ENCODE peak calls at places on chromosome 15, in eight cellular contexts. V, F, J, O, N, Z, R and Y are unnamed samples.
A peak's percentile ranks its signal among the peaks of the same experiment; 100 is the strongest.

GRCh38 chr15:98547741-98548166 is 100.6 kb upstream of the IGF1R start:
- DNase-seq in N (peak; percentile 39), Z (no peak), O (no peak), J (no peak), V (peak; percentile 29), R (no peak), F (no peak), Y (no peak)

GRCh38 chr15:88834211-88834812 is 31.1 kb downstream of the ACAN start:
- DNase-seq in Z (peak; percentile 13), F (peak; percentile 45), R (no peak), J (peak; percentile 44), N (peak; percentile 26), O (peak; percentile 12), V (peak; percentile 62), Y (no peak)

GRCh38 chr15:80854104-80854503 is 74.9 kb downstream of the CEMIP start:
- DNase-seq in R (no peak), N (no peak), F (no peak), V (no peak), J (no peak), O (no peak), Z (peak; percentile 40), Y (no peak)

GRCh38 chr15:88636039-88636438 is 2.8 kb upstream of the ISG20 start:
- DNase-seq in O (no peak), R (peak; percentile 85), F (no peak), V (no peak), Z (no peak), N (no peak), J (no peak), Y (no peak)

GRCh38 chr15:61227269-61228024 is 1.7 kb downstream of the RORA start:
- DNase-seq in N (no peak), R (peak; percentile 30), F (no peak), Z (peak; percentile 80), V (peak; percentile 40), J (peak; percentile 10), O (no peak), Y (no peak)

GRCh38 chr15:38486946-38487345 is 33.0 kb downstream of the FAM98B start:
- DNase-seq in J (no peak), V (no peak), N (no peak), Z (peak; percentile 25), F (no peak), O (peak; percentile 9), R (no peak), Y (no peak)

GRCh38 chr15:31371520-31372240 is 45.0 kb downstream of the KLF13 start:
- DNase-seq in F (no peak), V (no peak), Z (no peak), R (no peak), O (no peak), N (peak; percentile 5), J (no peak), Y (no peak)

GRCh38 chr15:62758126-62758951 is 284.2 kb upstream of the TPM1 start:
- DNase-seq in V (peak; percentile 90), J (no peak), Z (peak; percentile 97), F (no peak), R (no peak), O (no peak), N (peak; percentile 61), Y (peak; percentile 93)

GRCh38 chr15:77865106-77865630 is 212.3 kb downstream of the TBC1D2B start:
- DNase-seq in F (no peak), Z (no peak), V (no peak), J (no peak), N (no peak), R (no peak), O (no peak), Y (no peak)

GRCh38 chr15:89766357-89767311 is 9.5 kb upstream of the MESP2 start:
- DNase-seq in Z (no peak), O (no peak), V (no peak), J (peak; percentile 51), F (no peak), R (peak; percentile 69), N (no peak), Y (no peak)

GRCh38 chr15:58934521-58934920 is 1.0 kb upstream of the SLTM start:
- DNase-seq in V (no peak), F (no peak), Z (no peak), N (no peak), J (no peak), R (no peak), O (no peak), Y (no peak)

GRCh38 chr15:29364429-29365078 is 94.9 kb upstream of the NSMCE3 start:
- DNase-seq in V (peak; percentile 76), J (no peak), O (peak; percentile 49), F (no peak), N (no peak), R (no peak), Z (peak; percentile 90), Y (peak; percentile 2)

GRCh38 chr15:74172751-74173544 is 562 bp upstream of the ISLR start:
- DNase-seq in F (no peak), N (peak; percentile 57), Z (peak; percentile 35), O (no peak), V (peak; percentile 77), J (peak; percentile 82), R (no peak), Y (no peak)

GRCh38 chr15:39079296-39079834 is 501.5 kb upstream of the THBS1 start:
- DNase-seq in Z (peak; percentile 95), O (no peak), F (no peak), R (no peak), N (no peak), V (peak; percentile 96), J (no peak), Y (peak; percentile 64)

GRCh38 chr15:70488002-70488605 is 275.3 kb downstream of the UACA start:
- DNase-seq in V (peak; percentile 80), F (peak; percentile 71), O (peak; percentile 84), J (peak; percentile 69), R (peak; percentile 70), Z (peak; percentile 56), N (peak; percentile 61), Y (no peak)

GRCh38 chr15:73560501-73561117 is 72.6 kb downstream of the NPTN start:
- DNase-seq in R (no peak), J (no peak), Z (peak; percentile 54), O (peak; percentile 73), N (no peak), F (peak; percentile 64), V (peak; percentile 89), Y (no peak)

GRCh38 chr15:72345280-72345679 is 25.3 kb upstream of the CELF6 start:
- DNase-seq in R (no peak), V (no peak), N (no peak), F (no peak), J (no peak), O (no peak), Z (no peak), Y (no peak)

GRCh38 chr15:90520365-90520764 is 9.4 kb upstream of the CRTC3 start:
- DNase-seq in R (no peak), O (peak; percentile 28), F (no peak), J (no peak), V (no peak), Z (no peak), N (no peak), Y (no peak)

GRCh38 chr15:40847225-40847961 is 3.5 kb downstream of the SPINT1 start:
- DNase-seq in R (peak; percentile 68), F (peak; percentile 70), V (peak; percentile 56), J (peak; percentile 21), O (peak; percentile 66), Z (peak; percentile 36), N (peak; percentile 88), Y (no peak)

GRCh38 chr15:99909914-99910313 is 176.7 kb upstream of the LYSMD4 start:
- DNase-seq in R (no peak), V (no peak), J (no peak), Z (no peak), F (no peak), O (peak; percentile 43), N (peak; percentile 83), Y (no peak)
- TF ChIP-seq CTCF in R (no peak), V (peak; percentile 12), J (peak; percentile 55), Z (no peak), F (no peak), O (peak; percentile 17), N (peak; percentile 80), Y (peak; percentile 33)

GRCh38 chr15:52806284-52806655 is 16.1 kb upstream of the ONECUT1 start:
- DNase-seq in N (no peak), J (no peak), V (no peak), O (no peak), F (no peak), Z (no peak), R (peak; percentile 22), Y (no peak)
- H3K4me3 ChIP-seq in N (no peak overlapping the region), J (peak overlapping the region; percentile 16), V (no peak overlapping the region), O (no peak overlapping the region), F (no peak overlapping the region), Z (no peak overlapping the region), R (peak overlapping the region; percentile 2), Y (no peak overlapping the region)

GRCh38 chr15:101540480-101541239 is 51.2 kb upstream of the PCSK6 start:
- DNase-seq in Z (no peak), J (no peak), R (no peak), O (no peak), N (no peak), F (no peak), V (no peak), Y (no peak)
- TF ChIP-seq CTCF in Z (no peak), J (peak; percentile 18), R (no peak), O (no peak), N (no peak), F (peak; percentile 8), V (no peak), Y (no peak)

DNA sequence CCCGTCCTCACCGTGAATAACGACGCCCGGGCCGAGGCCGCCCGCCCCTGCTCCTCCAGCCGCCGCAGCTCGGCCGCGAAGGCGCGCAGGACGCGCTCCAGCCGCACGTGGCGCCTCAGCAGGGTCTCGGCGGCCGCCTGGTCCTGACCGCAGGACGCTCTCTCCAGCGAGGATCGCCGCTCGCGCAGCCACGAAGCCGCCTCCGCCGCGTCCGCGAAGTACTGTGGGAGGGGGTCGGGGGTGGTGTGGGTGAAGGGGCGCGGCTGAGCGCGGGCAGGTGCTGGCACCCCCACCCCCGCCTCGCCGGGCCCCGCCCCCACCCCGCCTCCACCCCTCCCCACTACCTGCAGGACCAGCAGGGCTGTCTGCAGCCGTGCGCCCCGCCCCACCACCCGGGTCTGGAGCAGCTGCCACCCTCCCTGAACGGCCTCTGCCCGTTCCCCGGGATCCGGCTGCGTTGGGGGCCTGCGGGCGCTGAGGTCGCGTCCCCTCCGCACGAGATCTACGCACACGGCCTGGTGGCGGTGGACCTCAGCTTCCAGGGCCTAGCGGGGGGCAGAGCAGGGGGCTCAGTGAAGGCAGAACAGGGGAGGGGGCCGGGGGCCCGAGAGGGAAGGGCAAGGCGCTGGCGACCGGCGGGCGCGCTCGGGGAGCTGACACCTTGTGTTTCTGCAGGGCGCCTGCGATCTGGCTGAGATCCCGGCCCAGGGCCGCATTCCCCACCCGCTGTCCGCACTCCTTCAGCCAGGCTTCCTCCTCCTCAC is 11.7 kb downstream of the SPTBN5 start:
- DNase-seq in N (peak; percentile 71), F (no peak), Z (peak; percentile 21), J (peak; percentile 58), R (peak; percentile 62), O (no peak), V (peak; percentile 15), Y (no peak)
- H3K4me3 ChIP-seq in N (no peak overlapping the region), F (no peak overlapping the region), Z (no peak overlapping the region), J (peak overlapping the region; percentile 5), R (peak overlapping the region; percentile 16), O (no peak overlapping the region), V (no peak overlapping the region), Y (peak overlapping the region; percentile 33)

GRCh38 chr15:23003736-23004135 is 23.6 kb upstream of the CYFIP1 start:
- DNase-seq in Z (no peak), F (no peak), R (no peak), O (no peak), N (no peak), J (no peak), V (no peak), Y (no peak)
- TF ChIP-seq CTCF in Z (no peak), F (no peak), R (no peak), O (no peak), N (no peak), J (peak; percentile 4), V (no peak), Y (no peak)